ENCODE peak calls at places on chromosomes 7 and 10, in nine cellular contexts. W is cardiac septum; P is stimulated activated CD8-positive, alpha-beta memory T cell treated with anti-CD3 and anti-CD28 coated beads, Interleukin-2, amount 100 ng/mL, for 1 hour; H is PC-3; M is MM.1S; O is midbrain; G is OCI-LY7; Q is skeletal muscle cell; N is COR-L47. B is an unnamed sample.

GRCh38 chr10:104337985-104338735 is at the start of gene ITPRIP:
- DNase-seq in W (peak), P (peak), H (peak), M (peak), O (peak), G (peak), Q (peak), N (no peak), B (no peak)

GRCh38 chr7:129298268-129298893 is 73.6 kb downstream of the AHCYL2 start:
- DNase-seq in W (no peak), P (peak), H (peak), M (peak), O (peak), G (peak), Q (no peak), N (peak), B (no peak)

GRCh38 chr10:130479906-130480305 is 343.7 kb downstream of the GLRX3 start:
- DNase-seq in W (no peak), P (no peak), H (no peak), M (no peak), O (no peak), G (no peak), Q (no peak), N (no peak), B (no peak)

GRCh38 chr7:30835396-30835915 is 64.2 kb downstream of the MINDY4 start:
- DNase-seq in W (no peak), P (no peak), H (no peak), M (no peak), O (no peak), G (no peak), Q (no peak), N (no peak), B (no peak)

GRCh38 chr10:70160798-70161197 is 9.5 kb downstream of the SAR1A start:
- DNase-seq in W (no peak), P (no peak), H (no peak), M (no peak), O (no peak), G (no peak), Q (no peak), N (no peak), B (no peak)

GRCh38 chr7:7920481-7920880 is 48.1 kb upstream of the GLCCI1 start:
- DNase-seq in W (no peak), P (no peak), H (no peak), M (peak), O (no peak), G (peak), Q (no peak), N (no peak), B (no peak)

GRCh38 chr10:71349401-71349800 is 30.3 kb downstream of the SLC29A3 start:
- DNase-seq in W (no peak), P (no peak), H (peak), M (no peak), O (no peak), G (no peak), Q (no peak), N (no peak), B (peak)

GRCh38 chr7:12322903-12323300 is 80.8 kb downstream of the VWDE start:
- DNase-seq in W (no peak), P (no peak), H (peak), M (no peak), O (no peak), G (no peak), Q (no peak), N (peak), B (no peak)

GRCh38 chr7:75879771-75880184 is 944 bp downstream of the RHBDD2 start:
- DNase-seq in W (no peak), P (no peak), H (no peak), M (no peak), O (no peak), G (peak), Q (no peak), N (peak), B (no peak)

GRCh38 chr7:34672430-34672829 is 14.4 kb downstream of the NPSR1 start:
- DNase-seq in W (no peak), P (no peak), H (peak), M (no peak), O (no peak), G (no peak), Q (peak), N (no peak), B (peak)

GRCh38 chr7:31017036-31017747 is 34.9 kb upstream of the ADCYAP1R1 start:
- DNase-seq in W (no peak), P (no peak), H (no peak), M (no peak), O (no peak), G (no peak), Q (no peak), N (no peak), B (no peak)

GRCh38 chr7:22601812-22602568 is 102.0 kb upstream of the STEAP1B start:
- DNase-seq in W (no peak), P (no peak), H (peak), M (no peak), O (no peak), G (no peak), Q (no peak), N (no peak), B (no peak)

GRCh38 chr7:8157296-8157695 is 104.7 kb downstream of the ICA1 start:
- DNase-seq in W (no peak), P (no peak), H (no peak), M (no peak), O (no peak), G (no peak), Q (no peak), N (no peak), B (no peak)

GRCh38 chr10:29323387-29323786 is 34.5 kb downstream of the LYZL1 start:
- DNase-seq in W (no peak), P (no peak), H (no peak), M (no peak), O (no peak), G (no peak), Q (no peak), N (no peak), B (no peak)

GRCh38 chr10:82982110-82982608 is 1107.2 kb downstream of the NRG3 start:
- DNase-seq in W (no peak), P (no peak), H (peak), M (no peak), O (no peak), G (no peak), Q (peak), N (no peak), B (peak)

GRCh38 chr10:124994573-124995473 is 52.9 kb downstream of the ZRANB1 start:
- DNase-seq in W (no peak), P (no peak), H (no peak), M (no peak), O (peak), G (no peak), Q (no peak), N (no peak), B (no peak)

GRCh38 chr10:122744257-122744656 is 44.6 kb upstream of the C10orf120 start:
- DNase-seq in W (no peak), P (no peak), H (no peak), M (no peak), O (no peak), G (no peak), Q (no peak), N (no peak), B (no peak)

GRCh38 chr7:33067921-33068320 is 5.3 kb upstream of the NT5C3A start:
- DNase-seq in W (no peak), P (no peak), H (no peak), M (no peak), O (no peak), G (no peak), Q (no peak), N (no peak), B (no peak)

GRCh38 chr7:104341545-104341944 is 13.1 kb downstream of the LHFPL3 start:
- DNase-seq in W (no peak), P (no peak), H (peak), M (no peak), O (peak), G (peak), Q (no peak), N (peak), B (no peak)

GRCh38 chr10:103765981-103766380 is 89.4 kb downstream of the SH3PXD2A start:
- DNase-seq in W (no peak), P (peak), H (peak), M (peak), O (no peak), G (peak), Q (no peak), N (no peak), B (no peak)

GRCh38 chr7:112421666-112422486 is 28.4 kb upstream of the IFRD1 start:
- DNase-seq in W (no peak), P (no peak), H (no peak), M (peak), O (no peak), G (peak), Q (no peak), N (no peak), B (no peak)

GRCh38 chr7:148540041-148540738 is 50.4 kb upstream of the C7orf33 start:
- DNase-seq in W (no peak), P (no peak), H (peak), M (no peak), O (no peak), G (no peak), Q (peak), N (no peak), B (peak)

GRCh38 chr10:78977761-78978305 is 90.9 kb upstream of the ZMIZ1 start:
- DNase-seq in W (no peak), P (no peak), H (peak), M (no peak), O (no peak), G (no peak), Q (peak), N (no peak), B (peak)

GRCh38 chr10:17989908-17990767 is 38.4 kb downstream of the SLC39A12 start:
- DNase-seq in W (no peak), P (no peak), H (peak), M (no peak), O (no peak), G (peak), Q (peak), N (no peak), B (no peak)

GRCh38 chr7:2007526-2007925 is 225.2 kb downstream of the MAD1L1 start:
- DNase-seq in W (peak), P (no peak), H (no peak), M (no peak), O (no peak), G (no peak), Q (no peak), N (no peak), B (no peak)

GRCh38 chr7:2522780-2523433 is 3.3 kb downstream of the LFNG start:
- DNase-seq in W (no peak), P (no peak), H (peak), M (no peak), O (peak), G (no peak), Q (no peak), N (peak), B (no peak)

GRCh38 chr7:37311282-37311868 is 137.3 kb downstream of the ELMO1 start:
- DNase-seq in W (no peak), P (no peak), H (no peak), M (no peak), O (no peak), G (no peak), Q (no peak), N (no peak), B (peak)

GRCh38 chr7:102390697-102391484 is 5.3 kb upstream of the PRKRIP1 start:
- DNase-seq in W (peak), P (peak), H (peak), M (peak), O (peak), G (peak), Q (peak), N (peak), B (no peak)

GRCh38 chr10:127886371-127887051 is 6.2 kb downstream of the CLRN3 start:
- DNase-seq in W (no peak), P (no peak), H (no peak), M (no peak), O (no peak), G (no peak), Q (no peak), N (no peak), B (no peak)

GRCh38 chr10:104127411-104127810 is 5.4 kb downstream of the SFR1 start:
- DNase-seq in W (no peak), P (no peak), H (no peak), M (peak), O (peak), G (peak), Q (no peak), N (peak), B (no peak)